ENCODE peak calls at places on chromosome 4, in five cellular contexts. E is BJ, V is prostate gland, Y is stomach, J is OCI-LY7. S is an unnamed sample.
A peak's percentile ranks its signal among the peaks of the same experiment; 100 is the strongest.

GRCh38 chr4:151276787-151277557 is at the start of gene PRSS48:
- DNase-seq in E (no peak), V (peak; percentile 22), Y (peak; percentile 59), J (peak; percentile 48), S (peak; percentile 74)

GRCh38 chr4:175953960-175954521 is 111.6 kb upstream of the WDR17 start:
- DNase-seq in E (no peak), V (no peak), Y (no peak), J (peak; percentile 73), S (peak; percentile 17)

GRCh38 chr4:30429813-30430466 is 290.2 kb upstream of the PCDH7 start:
- DNase-seq in E (no peak), V (no peak), Y (no peak), J (no peak), S (peak; percentile 71)

GRCh38 chr4:158450741-158451140 is 70.9 kb upstream of the RXFP1 start:
- DNase-seq in E (peak; percentile 67), V (no peak), Y (no peak), J (no peak), S (no peak)

GRCh38 chr4:21790437-21791029 is 158.0 kb downstream of the KCNIP4 start:
- DNase-seq in E (no peak), V (no peak), Y (no peak), J (peak; percentile 20), S (peak; percentile 36)

GRCh38 chr4:145843651-145844050 is 95.0 kb downstream of the ZNF827 start:
- DNase-seq in E (no peak), V (no peak), Y (no peak), J (no peak), S (no peak)

GRCh38 chr4:16521156-16521915 is 295.1 kb upstream of the TAPT1 start:
- DNase-seq in E (no peak), V (no peak), Y (no peak), J (no peak), S (no peak)

GRCh38 chr4:98421106-98421505 is 159.9 kb downstream of the RAP1GDS1 start:
- DNase-seq in E (peak; percentile 15), V (no peak), Y (no peak), J (no peak), S (no peak)

GRCh38 chr4:161936625-161937133 is 227.1 kb downstream of the FSTL5 start:
- DNase-seq in E (peak; percentile 95), V (no peak), Y (no peak), J (no peak), S (no peak)

GRCh38 chr4:98446499-98447375 is 185.6 kb downstream of the RAP1GDS1 start:
- DNase-seq in E (no peak), V (no peak), Y (peak; percentile 32), J (peak; percentile 65), S (no peak)

GRCh38 chr4:165208741-165209388 is 1.5 kb downstream of the KLHL2 start:
- DNase-seq in E (no peak), V (no peak), Y (no peak), J (peak; percentile 9), S (peak; percentile 21)

GRCh38 chr4:123776267-123776666 is 379.7 kb downstream of the SPRY1 start:
- DNase-seq in E (no peak), V (no peak), Y (no peak), J (peak; percentile 64), S (no peak)

GRCh38 chr4:140367738-140368137 is 5.7 kb upstream of the SCOC start:
- DNase-seq in E (no peak), V (no peak), Y (no peak), J (no peak), S (no peak)

GRCh38 chr4:72473434-72473900 is 95.6 kb downstream of the ADAMTS3 start:
- DNase-seq in E (no peak), V (no peak), Y (no peak), J (no peak), S (peak; percentile 10)

GRCh38 chr4:106266201-106266600 is 49.8 kb downstream of the TBCK start:
- DNase-seq in E (peak; percentile 26), V (no peak), Y (no peak), J (peak; percentile 46), S (peak; percentile 79)

GRCh38 chr4:141575884-141576283 is 60.5 kb upstream of the IL15 start:
- DNase-seq in E (no peak), V (no peak), Y (no peak), J (no peak), S (no peak)

GRCh38 chr4:13541176-13541604 is 3.1 kb downstream of the NKX3-2 start:
- DNase-seq in E (no peak), V (no peak), Y (no peak), J (no peak), S (no peak)

GRCh38 chr4:137602401-137602800 is 70.1 kb upstream of the PCDH18 start:
- DNase-seq in E (no peak), V (no peak), Y (no peak), J (no peak), S (no peak)

GRCh38 chr4:154928640-154929257 is 147.7 kb downstream of the RBM46 start:
- DNase-seq in E (peak; percentile 4), V (no peak), Y (no peak), J (no peak), S (peak; percentile 27)
- TF ChIP-seq CTCF in E (peak; percentile 62), V (no peak), Y (no peak), J (peak; percentile 16), S (peak; percentile 54)

GRCh38 chr4:172842759-172843158 is 325.9 kb upstream of the GALNT7 start:
- DNase-seq in E (no peak), V (no peak), Y (no peak), J (no peak), S (no peak)
- H3K4me3 ChIP-seq in E (no peak overlapping the region), V (no peak overlapping the region), Y (no peak overlapping the region), J (no peak overlapping the region), S (no peak overlapping the region)

GRCh38 chr4:99825272-99825671 is 8.6 kb downstream of the DAPP1 start:
- DNase-seq in E (no peak), V (no peak), Y (no peak), J (no peak), S (no peak)
- H3K36me3 ChIP-seq in E (no peaks in the 10 kb centered on the region), V (no peaks in the 10 kb centered on the region), Y (no peaks in the 10 kb centered on the region), J (peaks cover 69% of the 10 kb centered on the region), S (no peaks in the 10 kb centered on the region)

GRCh38 chr4:23333946-23334878 is 555.6 kb downstream of the PPARGC1A start:
- DNase-seq in E (peak; percentile 5), V (no peak), Y (no peak), J (peak; percentile 90), S (peak; percentile 19)
- TF ChIP-seq CTCF in E (no peak), V (no peak), Y (no peak), J (peak; percentile 76), S (no peak)

GRCh38 chr4:115028682-115029385 is 84.6 kb downstream of the NDST4 start:
- DNase-seq in E (no peak), V (no peak), Y (no peak), J (no peak), S (peak; percentile 82)

DNA sequence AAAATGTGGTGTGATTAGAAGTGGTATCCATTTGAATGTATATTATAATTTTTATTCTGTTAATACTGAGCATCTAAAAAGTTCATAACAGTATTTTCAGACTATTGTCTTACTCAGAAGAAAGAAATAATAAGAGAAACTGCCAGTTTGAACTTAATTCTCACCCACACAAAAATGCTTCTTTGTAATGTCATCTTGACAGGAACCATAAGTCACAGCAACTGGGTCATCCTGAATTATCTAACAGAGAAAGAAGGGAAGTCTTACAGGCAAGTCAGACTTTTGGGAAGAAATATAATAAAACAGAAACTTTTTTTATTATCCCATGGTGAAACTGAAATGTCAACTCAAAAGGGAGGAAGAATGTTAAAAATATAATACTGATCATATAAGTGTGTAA is 83.1 kb downstream of the NDST4 start:
- DNase-seq in E (no peak), V (no peak), Y (no peak), J (no peak), S (no peak)
- H3K4me3 ChIP-seq in E (no peak overlapping the region), V (no peak overlapping the region), Y (no peak overlapping the region), J (no peak overlapping the region), S (no peak overlapping the region)

GRCh38 chr4:732911-733630 is 27.4 kb downstream of the PCGF3 start:
- DNase-seq in E (no peak), V (no peak), Y (no peak), J (no peak), S (no peak)

GRCh38 chr4:734951-735350 is 29.3 kb downstream of the PCGF3 start:
- DNase-seq in E (no peak), V (no peak), Y (no peak), J (no peak), S (no peak)

GRCh38 chr4:732480-732879 is 26.8 kb downstream of the PCGF3 start:
- DNase-seq in E (no peak), V (no peak), Y (no peak), J (no peak), S (no peak)

GRCh38 chr4:734075-734474 is 28.4 kb downstream of the PCGF3 start:
- DNase-seq in E (no peak), V (no peak), Y (no peak), J (no peak), S (no peak)

DNA sequence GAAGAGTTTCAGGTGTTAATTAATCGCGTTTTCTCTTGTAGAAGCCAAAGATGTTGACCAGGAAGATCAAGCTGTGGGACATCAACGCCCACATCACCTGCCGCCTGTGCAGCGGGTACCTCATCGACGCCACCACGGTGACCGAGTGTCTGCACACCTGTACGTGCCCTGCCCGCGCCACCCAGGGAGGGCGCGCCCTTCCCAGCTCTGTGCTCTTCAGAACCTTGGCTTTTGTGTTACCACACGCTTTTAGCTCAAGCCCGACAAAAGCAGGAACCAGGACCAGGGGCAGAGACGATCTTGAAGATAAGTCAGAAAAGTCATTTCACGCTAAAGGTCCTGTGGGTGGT is 28.0 kb downstream of the PCGF3 start:
- DNase-seq in E (no peak), V (no peak), Y (no peak), J (no peak), S (no peak)
- H3K36me3 ChIP-seq in E (peaks cover 38% of the 10 kb centered on the region), V (peaks cover 6% of the 10 kb centered on the region), Y (peaks cover 86% of the 10 kb centered on the region), J (peaks cover 61% of the 10 kb centered on the region), S (peaks cover 57% of the 10 kb centered on the region)

DNA sequence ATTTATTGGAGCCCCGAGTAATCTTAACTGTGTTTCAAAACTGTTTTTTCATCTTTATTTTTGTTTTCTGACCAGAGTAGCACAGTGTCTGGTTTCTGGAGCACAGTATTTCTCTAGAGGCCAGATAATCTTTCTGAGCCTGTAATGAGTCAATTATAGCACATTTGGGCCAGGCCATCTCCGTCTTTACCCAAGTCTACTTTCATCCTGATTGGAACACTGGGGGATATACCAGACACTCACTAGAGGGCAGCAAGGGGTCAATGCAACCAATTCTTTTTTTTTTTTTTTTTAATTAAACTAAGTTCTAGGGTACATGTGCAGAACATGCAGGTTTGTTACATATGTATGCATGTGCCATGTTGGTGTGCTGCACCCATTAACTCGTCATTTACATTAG is 282.0 kb downstream of the ARHGAP24 start:
- DNase-seq in E (no peak), V (no peak), Y (no peak), J (peak; percentile 68), S (peak; percentile 24)
- TF ChIP-seq CTCF in E (peak; percentile 54), V (no peak), Y (no peak), J (peak; percentile 73), S (peak; percentile 28)

GRCh38 chr4:167234388-167234881 is at the start of gene SPOCK3:
- DNase-seq in E (no peak), V (peak; percentile 52), Y (peak; percentile 44), J (no peak), S (peak; percentile 31)
- H3K4me3 ChIP-seq in E (peak within 1 kb of the TSS; percentile 11), V (peak within 1 kb of the TSS; percentile 44), Y (peak within 1 kb of the TSS; percentile 38), J (no peak within 1 kb of the TSS), S (peak within 1 kb of the TSS; percentile 37)

S was measured in A673.